ENCODE peak calls at places on chromosomes 16 and 17, in ten cellular contexts. C is breast epithelium, I is astrocyte of the spinal cord, A is A673, J is OCI-LY7, W is fibroblast of pulmonary artery, U is left ventricle myocardium inferior, L is thoracic aorta, Y is pancreas, B is K562. G is an unnamed sample.

GRCh38 chr17:81053043-81053970 is 18.4 kb downstream of the BAIAP2 start:
- DNase-seq in W (no peak), I (peak; percentile 36), A (no peak), U (no peak), J (no peak), B (no peak), Y (no peak), L (no peak), C (no peak), G (no peak)

GRCh38 chr17:50425682-50426471 is at the start of gene ACSF2:
- DNase-seq in U (peak; percentile 76), A (peak; percentile 71), I (peak; percentile 49), J (peak; percentile 67), Y (peak; percentile 70), B (peak; percentile 86), C (peak; percentile 78), W (peak; percentile 40), L (no peak), G (peak; percentile 82)

GRCh38 chr16:66451548-66451947 is 24.5 kb downstream of the BEAN1 start:
- DNase-seq in J (no peak), Y (no peak), W (no peak), C (no peak), U (no peak), A (no peak), I (no peak), L (no peak), B (no peak), G (no peak)

GRCh38 chr17:1539811-1540210 is 22.8 kb downstream of the PITPNA start:
- DNase-seq in I (no peak), J (no peak), W (no peak), A (no peak), U (no peak), Y (no peak), L (no peak), C (no peak), B (no peak), G (no peak)

GRCh38 chr17:58156839-58157803 is 8.9 kb downstream of the OR4D1 start:
- DNase-seq in B (peak; percentile 29), W (no peak), U (peak; percentile 21), A (no peak), J (no peak), Y (no peak), L (no peak), I (no peak), C (no peak), G (peak; percentile 30)

GRCh38 chr17:81400154-81400938 is 5.1 kb downstream of the BAHCC1 start:
- DNase-seq in U (peak; percentile 60), I (peak; percentile 73), L (no peak), B (peak; percentile 71), W (peak; percentile 75), A (peak; percentile 92), Y (peak; percentile 46), C (no peak), J (no peak), G (peak; percentile 78)

GRCh38 chr17:32513579-32513978 is 26.8 kb downstream of the CDK5R1 start:
- DNase-seq in C (no peak), Y (no peak), W (no peak), U (no peak), B (no peak), I (no peak), J (no peak), L (no peak), A (no peak), G (no peak)

GRCh38 chr16:23158114-23158513 is 8.9 kb upstream of the USP31 start:
- DNase-seq in C (no peak), Y (no peak), B (no peak), W (no peak), L (no peak), U (no peak), A (no peak), I (no peak), J (no peak), G (no peak)

GRCh38 chr17:49090885-49091594 is 41.5 kb upstream of the B4GALNT2 start:
- DNase-seq in Y (no peak), J (no peak), A (no peak), L (no peak), B (no peak), U (no peak), I (no peak), C (no peak), W (no peak), G (no peak)

GRCh38 chr16:67967183-67967955 is 1.1 kb downstream of the SLC12A4 start:
- DNase-seq in B (no peak), I (no peak), U (no peak), W (no peak), Y (no peak), L (no peak), C (no peak), J (peak; percentile 58), A (peak; percentile 45), G (peak; percentile 42)
- H3K4me3 ChIP-seq in B (peak overlapping the region; percentile 84), I (peak overlapping the region; percentile 92), U (peak overlapping the region; percentile 96), W (peak overlapping the region; percentile 72), Y (peak overlapping the region; percentile 89), L (peak overlapping the region; percentile 84), C (peak overlapping the region; percentile 96), J (peak overlapping the region; percentile 86), A (peak overlapping the region; percentile 68), G (peak overlapping the region; percentile 84)

GRCh38 chr17:41930009-41930832 is at the start of gene ODAD4:
- DNase-seq in A (peak; percentile 94), Y (peak; percentile 98), C (peak; percentile 96), J (peak; percentile 95), W (peak; percentile 99), L (peak; percentile 92), B (peak; percentile 97), I (peak; percentile 97), U (peak; percentile 98), G (peak; percentile 99)
- TF ChIP-seq CTCF in A (peak; percentile 32), Y (peak; percentile 46), C (peak; percentile 81), J (peak; percentile 52), W (peak; percentile 57), L (peak; percentile 66), B (peak; percentile 65), I (peak; percentile 53), U (peak; percentile 64), G (peak; percentile 38)

DNA sequence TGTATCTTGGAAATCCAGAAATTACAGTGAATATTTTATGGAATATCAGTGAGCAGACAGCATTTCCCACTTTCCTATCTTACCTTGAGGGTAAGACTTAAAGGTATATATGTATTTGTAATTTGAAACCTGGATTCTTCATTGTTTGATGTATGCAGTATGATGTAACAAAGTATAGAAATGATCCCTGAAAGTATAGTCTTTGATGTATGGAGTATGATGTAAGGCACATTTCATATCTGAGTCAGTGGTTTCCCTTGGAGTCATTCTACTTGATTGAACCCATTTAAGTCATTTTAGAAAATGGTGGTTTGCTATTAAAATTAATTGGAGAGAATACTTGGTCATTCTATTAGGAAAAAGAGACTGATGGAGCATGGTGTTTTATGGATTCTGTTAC is 10.1 kb downstream of the AMZ2 start:
- DNase-seq in W (no peak), B (no peak), L (no peak), C (no peak), Y (no peak), U (no peak), A (no peak), J (no peak), I (no peak), G (no peak)
- H3K4me3 ChIP-seq in W (no peak overlapping the region), B (no peak overlapping the region), L (no peak overlapping the region), C (no peak overlapping the region), Y (no peak overlapping the region), U (no peak overlapping the region), A (no peak overlapping the region), J (no peak overlapping the region), I (no peak overlapping the region), G (no peak overlapping the region)

GRCh38 chr16:67667817-67668494 is 1.3 kb downstream of the C16orf86 start:
- DNase-seq in L (peak; percentile 54), C (peak; percentile 91), A (peak; percentile 96), B (peak; percentile 90), U (peak; percentile 82), J (peak; percentile 96), W (peak; percentile 94), Y (peak; percentile 92), I (peak; percentile 90), G (peak; percentile 97)
- TF ChIP-seq CTCF in L (peak; percentile 92), C (peak; percentile 92), A (peak; percentile 85), B (peak; percentile 99), U (peak; percentile 89), J (peak; percentile 79), W (peak; percentile 89), Y (peak; percentile 90), I (peak; percentile 94), G (peak; percentile 92)

GRCh38 chr17:72518810-72519597 is 398.2 kb downstream of the SOX9 start:
- DNase-seq in U (no peak), B (no peak), I (no peak), L (no peak), A (no peak), C (peak; percentile 59), J (no peak), Y (peak; percentile 84), W (no peak), G (no peak)

GRCh38 chr17:72518333-72518732 is 397.5 kb downstream of the SOX9 start:
- DNase-seq in C (no peak), U (no peak), I (no peak), A (no peak), B (no peak), J (no peak), Y (no peak), L (no peak), W (no peak), G (no peak)

GRCh38 chr17:72519598-72519936 is 398.7 kb downstream of the SOX9 start:
- DNase-seq in C (no peak), A (no peak), B (no peak), W (no peak), J (no peak), I (no peak), U (no peak), Y (no peak), L (no peak), G (no peak)

GRCh38 chr17:72516772-72517399 is 396.1 kb downstream of the SOX9 start:
- DNase-seq in L (no peak), B (no peak), C (no peak), J (no peak), I (peak; percentile 28), Y (no peak), A (no peak), W (peak; percentile 39), U (no peak), G (no peak)

GRCh38 chr17:72517413-72518237 is 396.8 kb downstream of the SOX9 start:
- DNase-seq in J (no peak), I (peak; percentile 41), A (no peak), L (no peak), Y (peak; percentile 32), W (peak; percentile 14), U (no peak), B (no peak), C (no peak), G (no peak)
- H3K4me3 ChIP-seq in J (no peak overlapping the region), I (no peak overlapping the region), A (no peak overlapping the region), L (no peak overlapping the region), Y (no peak overlapping the region), W (no peak overlapping the region), U (no peak overlapping the region), B (no peak overlapping the region), C (no peak overlapping the region), G (no peak overlapping the region)